ENCODE peak calls at places on chromosomes 16 and 17, in eight cellular contexts. I is HS-5; X is cardiac muscle cell; J is ELR; L is NCI-H2029 treated with DMSO at 0.1 percent for 48 hours; A is stimulated activated CD4-positive, alpha-beta T cell treated with anti-CD3 and anti-CD28 coated beads, Interleukin-1b, Interleukin-23, amount 100 ng/mL, for 1 hour; K is nephron progenitor cell; N is head of caudate nucleus. V is an unnamed sample.

GRCh38 chr17:79478051-79478461 is 132.8 kb downstream of the RBFOX3 start:
- DNase-seq in X (no peak), K (peak), J (no peak), N (peak), I (no peak), L (no peak), A (no peak), V (no peak)

GRCh38 chr17:60640503-60640902 is 37.1 kb upstream of the BCAS3 start:
- DNase-seq in A (no peak), I (no peak), N (no peak), X (peak), J (peak), K (no peak), L (no peak), V (no peak)

GRCh38 chr16:1506494-1507213 is 13.5 kb downstream of the TELO2 start:
- DNase-seq in L (no peak), N (no peak), X (no peak), I (no peak), K (no peak), J (no peak), A (no peak), V (no peak)

GRCh38 chr16:71540-72341 is 690 bp downstream of the RHBDF1 start:
- DNase-seq in L (no peak), X (peak), N (no peak), K (peak), I (no peak), A (no peak), J (peak), V (no peak)

GRCh38 chr17:40121886-40122465 is at the start of gene MSL1:
- DNase-seq in I (no peak), J (peak), X (peak), N (peak), K (peak), L (peak), A (peak), V (no peak)

GRCh38 chr17:18257747-18258355 is 687 bp downstream of the FLII start:
- DNase-seq in I (peak), K (peak), N (peak), A (no peak), L (no peak), J (peak), X (peak), V (peak)

GRCh38 chr17:67528751-67529436 is 151.8 kb downstream of the PITPNC1 start:
- DNase-seq in J (peak), L (peak), X (peak), K (peak), A (no peak), N (peak), I (peak), V (peak)

GRCh38 chr16:977096-977701 is 4.4 kb upstream of the SOX8 start:
- DNase-seq in K (peak), N (peak), L (no peak), I (no peak), X (no peak), A (no peak), J (no peak), V (no peak)

GRCh38 chr16:57203451-57203850 is 17.3 kb downstream of the RSPRY1 start:
- DNase-seq in N (no peak), J (no peak), K (no peak), X (no peak), A (no peak), L (no peak), I (no peak), V (no peak)

GRCh38 chr17:60601443-60602384 is 1.7 kb downstream of the PPM1D start:
- DNase-seq in A (no peak), N (peak), I (peak), J (peak), X (peak), L (peak), K (peak), V (no peak)

GRCh38 chr17:77279448-77280303 is 138.9 kb downstream of the SEC14L1 start:
- DNase-seq in L (no peak), A (no peak), K (no peak), I (no peak), X (peak), J (no peak), N (no peak), V (no peak)

GRCh38 chr16:13896543-13897182 is 23.3 kb upstream of the ERCC4 start:
- DNase-seq in A (no peak), X (peak), I (no peak), N (no peak), K (no peak), J (peak), L (no peak), V (no peak)

GRCh38 chr16:4298761-4299522 is 16.9 kb upstream of the GLIS2 start:
- DNase-seq in A (no peak), I (peak), N (peak), L (no peak), X (peak), K (peak), J (peak), V (no peak)

GRCh38 chr17:57902117-57902799 is 52.4 kb upstream of the MRPS23 start:
- DNase-seq in A (no peak), X (no peak), L (no peak), N (no peak), K (no peak), I (no peak), J (no peak), V (no peak)

GRCh38 chr17:3732171-3732570 is 8.5 kb downstream of the HASPIN start:
- DNase-seq in L (no peak), J (peak), X (peak), I (no peak), A (no peak), N (peak), K (no peak), V (no peak)

GRCh38 chr17:3851461-3852100 is 5.5 kb upstream of the NCBP3 start:
- DNase-seq in L (no peak), A (no peak), N (no peak), J (no peak), I (no peak), X (no peak), K (no peak), V (no peak)

GRCh38 chr16:8852534-8852933 is 16.3 kb downstream of the CARHSP1 start:
- DNase-seq in A (no peak), N (no peak), J (peak), X (no peak), K (no peak), L (no peak), I (no peak), V (no peak)

GRCh38 chr17:81057079-81057730 is 22.3 kb downstream of the BAIAP2 start:
- DNase-seq in K (no peak), X (peak), L (no peak), A (no peak), I (no peak), J (no peak), N (peak), V (no peak)

V was measured in thoracic aorta.